ENCODE peak calls at places on chromosomes 12 and 14, in five cellular contexts. M is transverse colon, I is hepatocyte, Q is sigmoid colon, T is GM13977. R is an unnamed sample.

GRCh38 chr12:110844551-110845395 is 2.0 kb upstream of the CCDC63 start:
- DNase-seq in Q (no peak), M (no peak), T (no peak), I (no peak), R (no peak)

GRCh38 chr12:63940295-63940997 is 95.9 kb downstream of the SRGAP1 start:
- DNase-seq in Q (no peak), T (no peak), I (no peak), M (no peak), R (no peak)

GRCh38 chr14:68628605-68629310 is 164.1 kb downstream of the ZFP36L1 start:
- DNase-seq in T (no peak), I (peak), Q (no peak), M (peak), R (peak)

GRCh38 chr14:88995437-88996198 is 171.2 kb downstream of the TTC8 start:
- DNase-seq in T (no peak), I (no peak), M (no peak), Q (no peak), R (no peak)

GRCh38 chr14:101705733-101706508 is 55.6 kb upstream of the PPP2R5C start:
- DNase-seq in Q (peak), T (no peak), I (peak), M (peak), R (peak)

GRCh38 chr12:10634427-10634826 is 21.0 kb upstream of the MAGOHB start:
- DNase-seq in M (no peak), Q (no peak), T (no peak), I (no peak), R (no peak)

GRCh38 chr12:32964981-32965585 is 68.5 kb upstream of the PKP2 start:
- DNase-seq in I (no peak), M (no peak), T (no peak), Q (no peak), R (no peak)

GRCh38 chr12:107522692-107523477 is 162.7 kb upstream of the PWP1 start:
- DNase-seq in Q (no peak), M (no peak), T (no peak), I (no peak), R (no peak)

GRCh38 chr12:43675048-43675904 is 83.3 kb downstream of the PUS7L start:
- DNase-seq in I (peak), Q (no peak), M (no peak), T (no peak), R (no peak)

GRCh38 chr12:8037947-8038346 is 5.4 kb downstream of the FOXJ2 start:
- DNase-seq in Q (no peak), I (no peak), M (no peak), T (no peak), R (no peak)